ENCODE peak calls at places on chromosomes 12 and 14, in seven cellular contexts. I is Peyer's patch, C is GM12878, O is breast epithelium, R is A549, D is adrenal gland, A is heart left ventricle. G is an unnamed sample. For H3K4me1, the result is how much of the 10 kb centered on the place peaks cover.

GRCh38 chr12:28883406-28883997 is 265.6 kb upstream of the FAR2 start:
- DNase-seq in I (no peak), C (no peak), O (no peak), R (no peak), D (no peak), A (no peak), G (no peak)

GRCh38 chr12:51869490-51869865 is 18.4 kb upstream of the ANKRD33 start:
- DNase-seq in I (no peak), C (no peak), O (no peak), R (no peak), D (no peak), A (peak), G (no peak)

GRCh38 chr12:52207895-52208294 is 16.1 kb upstream of the KRT80 start:
- DNase-seq in I (peak), C (no peak), O (peak), R (no peak), D (peak), A (peak), G (no peak)

GRCh38 chr12:52165096-52165855 is 26.5 kb downstream of the KRT80 start:
- DNase-seq in I (no peak), C (no peak), O (no peak), R (no peak), D (no peak), A (no peak), G (no peak)

GRCh38 chr14:54220122-54220691 is 176.6 kb upstream of the CDKN3 start:
- DNase-seq in I (no peak), C (no peak), O (no peak), R (no peak), D (no peak), A (no peak), G (no peak)

GRCh38 chr12:54004841-54005530 is 3.8 kb upstream of the HOXC8 start:
- DNase-seq in I (no peak), C (no peak), O (no peak), R (no peak), D (no peak), A (no peak), G (no peak)

GRCh38 chr14:106390947-106391346 is 864.6 kb downstream of the TMEM121 start:
- DNase-seq in I (no peak), C (no peak), O (no peak), R (no peak), D (no peak), A (no peak), G (no peak)

GRCh38 chr12:52233462-52234141 is 559 bp downstream of the KRT7 start:
- DNase-seq in I (no peak), C (no peak), O (no peak), R (no peak), D (no peak), A (no peak), G (no peak)

GRCh38 chr14:99394602-99395001 is 86.1 kb downstream of the SETD3 start:
- DNase-seq in I (no peak), C (no peak), O (no peak), R (no peak), D (no peak), A (no peak), G (no peak)

GRCh38 chr14:52730708-52731111 is 744 bp downstream of the STYX start:
- DNase-seq in I (no peak), C (no peak), O (no peak), R (no peak), D (no peak), A (no peak), G (no peak)

GRCh38 chr14:74905595-74906142 is 17.4 kb downstream of the RPS6KL1 start:
- DNase-seq in I (peak), C (no peak), O (no peak), R (peak), D (peak), A (peak), G (no peak)

GRCh38 chr14:74908861-74909341 is 14.2 kb downstream of the RPS6KL1 start:
- DNase-seq in I (no peak), C (no peak), O (no peak), R (no peak), D (no peak), A (no peak), G (no peak)

GRCh38 chr14:74904623-74905503 is 18.2 kb downstream of the RPS6KL1 start:
- DNase-seq in I (no peak), C (no peak), O (no peak), R (no peak), D (no peak), A (no peak), G (no peak)

GRCh38 chr14:74907744-74908143 is 15.3 kb downstream of the RPS6KL1 start:
- DNase-seq in I (no peak), C (no peak), O (no peak), R (no peak), D (no peak), A (no peak), G (no peak)

GRCh38 chr14:74906923-74907620 is 16.0 kb downstream of the RPS6KL1 start:
- DNase-seq in I (peak), C (no peak), O (no peak), R (no peak), D (no peak), A (no peak), G (no peak)
- TF ChIP-seq POLR2A in I (no peak), C (peak), O (no peak), R (no peak), D (no peak), A (no peak), G (no peak)

DNA sequence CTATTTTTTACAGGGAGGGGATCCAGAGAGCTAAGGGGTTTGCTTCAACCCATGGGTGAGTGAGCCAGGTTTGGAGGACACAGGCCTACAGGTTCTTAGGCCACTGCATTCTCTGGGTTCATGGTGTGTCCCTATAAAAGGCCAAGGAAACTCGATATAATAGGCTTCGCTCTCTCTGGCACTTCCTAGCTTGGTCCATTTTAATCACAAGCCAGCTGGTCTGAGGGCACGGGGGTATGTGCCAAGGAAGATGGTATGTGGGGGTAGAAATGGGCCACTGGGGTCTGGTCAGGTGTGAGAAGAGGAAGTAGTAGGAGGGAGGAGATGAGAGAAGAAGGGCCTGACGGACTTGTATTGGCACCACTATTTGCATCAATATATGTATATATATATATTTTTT is 4.9 kb downstream of the ETV6 start:
- DNase-seq in I (no peak), C (peak), O (no peak), R (no peak), D (no peak), A (no peak), G (no peak)
- H3K27ac ChIP-seq in I (no peak), C (peak), O (peak), R (no peak), D (no peak), A (peak), G (no peak)

DNA sequence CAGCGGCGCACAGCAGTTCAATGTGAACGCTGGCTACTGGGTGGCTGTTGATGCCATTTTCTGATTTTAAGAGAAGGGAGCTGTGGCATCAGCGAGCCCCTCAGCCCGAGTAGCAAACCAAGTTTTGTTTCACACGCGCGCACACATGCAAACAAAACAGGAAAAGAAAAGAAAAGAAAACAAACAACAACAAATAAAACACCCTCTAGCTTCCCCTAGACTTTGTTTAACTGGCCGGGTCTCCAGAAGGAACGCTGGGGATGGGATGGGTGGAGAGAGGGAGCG is 540 bp downstream of the PAX9 start:
- DNase-seq in I (no peak), C (no peak), O (no peak), R (no peak), D (no peak), A (no peak), G (no peak)
- H3K4me1 ChIP-seq in I (under half), C (under half), O (under half), R (under half), D (under half), A (half or more), G (half or more)

DNA sequence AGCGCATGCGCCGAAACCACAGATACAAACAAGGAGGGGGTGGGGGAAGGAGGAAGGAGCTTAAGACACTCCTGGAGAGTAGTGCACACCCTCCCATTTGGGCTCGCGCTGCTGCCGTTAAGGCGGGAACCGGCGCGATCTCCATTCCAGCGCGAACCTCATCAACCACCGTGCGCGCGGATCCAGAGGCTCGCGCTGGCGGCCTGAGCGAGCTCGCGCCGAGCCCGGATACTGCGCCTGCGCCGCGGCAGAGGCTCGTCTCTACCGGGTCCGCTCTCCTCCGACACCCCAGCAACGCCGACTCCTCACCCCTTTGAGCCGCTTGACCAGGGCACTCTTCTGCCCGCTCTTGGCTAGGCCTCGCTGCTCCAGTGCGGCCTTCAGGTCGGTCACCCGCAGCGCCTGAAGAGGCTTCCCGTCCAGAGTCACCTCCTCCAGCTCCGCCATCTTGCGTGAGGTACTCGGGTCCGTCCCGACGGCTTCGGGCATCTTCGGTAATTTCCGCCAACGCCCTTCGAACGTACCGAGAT is at the start of gene ACIN1:
- DNase-seq in I (peak), C (peak), O (no peak), R (no peak), D (peak), A (peak), G (no peak)
- TF ChIP-seq POLR2A in I (peak), C (peak), O (peak), R (peak), D (peak), A (peak), G (peak)

GRCh38 chr14:87996276-87996592 is 3.3 kb upstream of the GALC start:
- DNase-seq in I (no peak), C (no peak), O (no peak), R (no peak), D (no peak), A (no peak), G (no peak)

GRCh38 chr14:87993485-87993809 is 465 bp upstream of the GALC start:
- DNase-seq in I (no peak), C (no peak), O (no peak), R (no peak), D (no peak), A (no peak), G (no peak)

GRCh38 chr14:87992720-87993484 is at the start of gene GALC:
- DNase-seq in I (peak), C (peak), O (peak), R (peak), D (peak), A (peak), G (peak)

GRCh38 chr14:87995500-87996275 is 2.7 kb upstream of the GALC start:
- DNase-seq in I (no peak), C (no peak), O (no peak), R (no peak), D (peak), A (no peak), G (no peak)

DNA sequence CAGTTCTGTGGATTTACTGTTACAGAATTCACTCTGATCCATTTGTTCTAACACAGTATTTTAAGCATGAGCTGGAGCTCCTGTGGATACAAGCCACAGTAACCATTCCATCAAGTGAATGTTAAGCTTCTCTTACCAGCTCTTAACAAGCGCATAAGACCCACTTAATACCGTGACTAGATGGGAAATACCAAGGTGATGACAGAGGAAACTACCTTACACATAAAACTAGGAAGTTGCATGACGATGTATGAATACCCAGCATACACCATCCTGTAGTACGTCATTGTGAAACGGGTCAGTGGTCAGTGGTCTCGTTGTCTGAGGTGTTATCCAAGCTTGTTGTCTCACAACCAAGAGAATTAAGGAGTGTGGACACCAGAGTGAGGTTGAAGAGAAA is 2.0 kb upstream of the GALC start:
- DNase-seq in I (no peak), C (peak), O (no peak), R (no peak), D (no peak), A (no peak), G (no peak)
- H3K27ac ChIP-seq in I (peak), C (peak), O (no peak), R (no peak), D (no peak), A (no peak), G (peak)